ENCODE peak calls at places on chromosomes 4 and X, in eight cellular contexts. One of them, this sample, is unnamed.

GRCh38 chrX:97740044-97740443 is 856.3 kb downstream of the RPA4 start:
- DNase-seq in tibial artery: no peak
- DNase-seq in cardiac fibroblast: no peak
- DNase-seq in type B pancreatic cell: no peak
- DNase-seq in lung: no peak
- DNase-seq in mesothelial cell of epicardium: no peak
- DNase-seq in pancreas: no peak
- DNase-seq in psoas muscle: no peak
- DNase-seq in this sample: no peak

GRCh38 chr4:110787781-110788180 is 164.9 kb upstream of the PITX2 start:
- DNase-seq in type B pancreatic cell: no peak
- DNase-seq in psoas muscle: no peak
- DNase-seq in tibial artery: no peak
- DNase-seq in lung: no peak
- DNase-seq in mesothelial cell of epicardium: no peak
- DNase-seq in pancreas: no peak
- DNase-seq in cardiac fibroblast: no peak
- DNase-seq in this sample: no peak

GRCh38 chrX:131571348-131571747 is 27.5 kb downstream of the OR13H1 start:
- DNase-seq in pancreas: no peak
- DNase-seq in type B pancreatic cell: no peak
- DNase-seq in psoas muscle: no peak
- DNase-seq in cardiac fibroblast: no peak
- DNase-seq in mesothelial cell of epicardium: no peak
- DNase-seq in lung: no peak
- DNase-seq in tibial artery: no peak
- DNase-seq in this sample: no peak

GRCh38 chr4:30721353-30722091 is 1.4 kb downstream of the PCDH7 start:
- DNase-seq in type B pancreatic cell: peak
- DNase-seq in cardiac fibroblast: peak
- DNase-seq in lung: no peak
- DNase-seq in pancreas: peak
- DNase-seq in mesothelial cell of epicardium: peak
- DNase-seq in psoas muscle: peak
- DNase-seq in tibial artery: peak
- DNase-seq in this sample: peak

GRCh38 chr4:30696195-30696594 is 24.0 kb upstream of the PCDH7 start:
- DNase-seq in tibial artery: no peak
- DNase-seq in psoas muscle: no peak
- DNase-seq in mesothelial cell of epicardium: no peak
- DNase-seq in cardiac fibroblast: peak
- DNase-seq in pancreas: no peak
- DNase-seq in lung: no peak
- DNase-seq in type B pancreatic cell: no peak
- DNase-seq in this sample: no peak

GRCh38 chr4:160020804-160021203 is 917.9 kb downstream of the RAPGEF2 start:
- DNase-seq in lung: no peak
- DNase-seq in mesothelial cell of epicardium: no peak
- DNase-seq in cardiac fibroblast: no peak
- DNase-seq in tibial artery: no peak
- DNase-seq in psoas muscle: no peak
- DNase-seq in pancreas: no peak
- DNase-seq in type B pancreatic cell: no peak
- DNase-seq in this sample: no peak

GRCh38 chr4:148126825-148127224 is 315.4 kb downstream of the NR3C2 start:
- DNase-seq in mesothelial cell of epicardium: no peak
- DNase-seq in lung: no peak
- DNase-seq in psoas muscle: no peak
- DNase-seq in cardiac fibroblast: no peak
- DNase-seq in tibial artery: no peak
- DNase-seq in type B pancreatic cell: no peak
- DNase-seq in pancreas: no peak
- DNase-seq in this sample: no peak

GRCh38 chrX:134990475-134991473 is at the start of gene SMIM10:
- DNase-seq in tibial artery: peak
- DNase-seq in type B pancreatic cell: peak
- DNase-seq in lung: peak
- DNase-seq in pancreas: peak
- DNase-seq in mesothelial cell of epicardium: peak
- DNase-seq in psoas muscle: peak
- DNase-seq in cardiac fibroblast: peak
- DNase-seq in this sample: peak

GRCh38 chr4:3022112-3022511 is 52.2 kb downstream of the HTT-AS start:
- DNase-seq in mesothelial cell of epicardium: no peak
- DNase-seq in lung: no peak
- DNase-seq in tibial artery: no peak
- DNase-seq in psoas muscle: no peak
- DNase-seq in cardiac fibroblast: no peak
- DNase-seq in pancreas: no peak
- DNase-seq in type B pancreatic cell: no peak
- DNase-seq in this sample: no peak

GRCh38 chr4:122450847-122451246 is 5.7 kb downstream of the IL2 start:
- DNase-seq in type B pancreatic cell: no peak
- DNase-seq in pancreas: no peak
- DNase-seq in lung: no peak
- DNase-seq in psoas muscle: no peak
- DNase-seq in mesothelial cell of epicardium: no peak
- DNase-seq in cardiac fibroblast: peak
- DNase-seq in tibial artery: no peak
- DNase-seq in this sample: no peak

GRCh38 chrX:140710710-140711109 is 1.2 kb downstream of the LINC00632 start:
- DNase-seq in type B pancreatic cell: no peak
- DNase-seq in pancreas: no peak
- DNase-seq in psoas muscle: no peak
- DNase-seq in mesothelial cell of epicardium: no peak
- DNase-seq in tibial artery: no peak
- DNase-seq in cardiac fibroblast: no peak
- DNase-seq in lung: no peak
- DNase-seq in this sample: no peak

GRCh38 chrX:130109429-130110378 is 593 bp downstream of the ELF4 start:
- DNase-seq in tibial artery: peak
- DNase-seq in mesothelial cell of epicardium: no peak
- DNase-seq in pancreas: no peak
- DNase-seq in lung: no peak
- DNase-seq in psoas muscle: no peak
- DNase-seq in type B pancreatic cell: no peak
- DNase-seq in cardiac fibroblast: peak
- DNase-seq in this sample: no peak

GRCh38 chr4:95432466-95432865 is 116.3 kb downstream of the UNC5C start:
- DNase-seq in psoas muscle: no peak
- DNase-seq in mesothelial cell of epicardium: no peak
- DNase-seq in type B pancreatic cell: no peak
- DNase-seq in lung: no peak
- DNase-seq in cardiac fibroblast: no peak
- DNase-seq in tibial artery: no peak
- DNase-seq in pancreas: no peak
- DNase-seq in this sample: no peak

GRCh38 chrX:150805736-150806135 is 92.7 kb downstream of the CD99L2 start:
- DNase-seq in mesothelial cell of epicardium: no peak
- DNase-seq in psoas muscle: no peak
- DNase-seq in type B pancreatic cell: no peak
- DNase-seq in lung: no peak
- DNase-seq in tibial artery: no peak
- DNase-seq in pancreas: no peak
- DNase-seq in cardiac fibroblast: no peak
- DNase-seq in this sample: no peak

GRCh38 chr4:150012851-150013360 is 65.3 kb upstream of the DCLK2 start:
- DNase-seq in type B pancreatic cell: no peak
- DNase-seq in cardiac fibroblast: no peak
- DNase-seq in tibial artery: no peak
- DNase-seq in lung: no peak
- DNase-seq in psoas muscle: no peak
- DNase-seq in mesothelial cell of epicardium: no peak
- DNase-seq in pancreas: no peak
- DNase-seq in this sample: no peak

GRCh38 chr4:40923326-40924095 is 173.8 kb downstream of the NSUN7 start:
- DNase-seq in pancreas: peak
- DNase-seq in mesothelial cell of epicardium: no peak
- DNase-seq in cardiac fibroblast: no peak
- DNase-seq in type B pancreatic cell: no peak
- DNase-seq in psoas muscle: no peak
- DNase-seq in tibial artery: peak
- DNase-seq in lung: no peak
- DNase-seq in this sample: no peak

GRCh38 chrX:54819201-54819600 is 11.7 kb downstream of the MAGED2 start:
- DNase-seq in tibial artery: no peak
- DNase-seq in pancreas: no peak
- DNase-seq in psoas muscle: no peak
- DNase-seq in type B pancreatic cell: no peak
- DNase-seq in mesothelial cell of epicardium: no peak
- DNase-seq in lung: peak
- DNase-seq in cardiac fibroblast: no peak
- DNase-seq in this sample: no peak

GRCh38 chr4:165156906-165157305 is 44.2 kb upstream of the TMEM192 start:
- DNase-seq in pancreas: no peak
- DNase-seq in tibial artery: no peak
- DNase-seq in psoas muscle: no peak
- DNase-seq in mesothelial cell of epicardium: no peak
- DNase-seq in lung: no peak
- DNase-seq in cardiac fibroblast: no peak
- DNase-seq in type B pancreatic cell: no peak
- DNase-seq in this sample: no peak

GRCh38 chr4:176193126-176193525 is 2.3 kb downstream of the SPATA4 start:
- DNase-seq in type B pancreatic cell: no peak
- DNase-seq in pancreas: no peak
- DNase-seq in cardiac fibroblast: peak
- DNase-seq in mesothelial cell of epicardium: no peak
- DNase-seq in tibial artery: no peak
- DNase-seq in psoas muscle: no peak
- DNase-seq in lung: no peak
- DNase-seq in this sample: no peak

GRCh38 chr4:48710446-48711209 is 69.5 kb downstream of the FRYL start:
- DNase-seq in lung: no peak
- DNase-seq in psoas muscle: no peak
- DNase-seq in tibial artery: no peak
- DNase-seq in pancreas: no peak
- DNase-seq in mesothelial cell of epicardium: no peak
- DNase-seq in cardiac fibroblast: peak
- DNase-seq in type B pancreatic cell: no peak
- DNase-seq in this sample: no peak

GRCh38 chrX:50769389-50770063 is 44.5 kb downstream of the SHROOM4 start:
- DNase-seq in pancreas: no peak
- DNase-seq in mesothelial cell of epicardium: no peak
- DNase-seq in tibial artery: no peak
- DNase-seq in lung: peak
- DNase-seq in type B pancreatic cell: no peak
- DNase-seq in cardiac fibroblast: no peak
- DNase-seq in psoas muscle: no peak
- DNase-seq in this sample: peak

GRCh38 chr4:3248811-3249661 is at the start of gene MSANTD1:
- DNase-seq in psoas muscle: no peak
- DNase-seq in type B pancreatic cell: no peak
- DNase-seq in mesothelial cell of epicardium: no peak
- DNase-seq in tibial artery: no peak
- DNase-seq in lung: no peak
- DNase-seq in cardiac fibroblast: peak
- DNase-seq in pancreas: peak
- DNase-seq in this sample: no peak

GRCh38 chr4:123856689-123857545 is 460.3 kb downstream of the SPRY1 start:
- DNase-seq in lung: no peak
- DNase-seq in cardiac fibroblast: peak
- DNase-seq in psoas muscle: peak
- DNase-seq in mesothelial cell of epicardium: no peak
- DNase-seq in pancreas: no peak
- DNase-seq in type B pancreatic cell: no peak
- DNase-seq in tibial artery: no peak
- DNase-seq in this sample: peak
- TF ChIP-seq CTCF in lung: no peak
- TF ChIP-seq CTCF in cardiac fibroblast: peak
- TF ChIP-seq CTCF in psoas muscle: peak
- TF ChIP-seq CTCF in mesothelial cell of epicardium: no peak
- TF ChIP-seq CTCF in pancreas: no peak
- TF ChIP-seq CTCF in type B pancreatic cell: peak
- TF ChIP-seq CTCF in tibial artery: no peak
- TF ChIP-seq CTCF in this sample: no peak

GRCh38 chr4:17709760-17710068 is 71.7 kb downstream of the FAM184B start:
- DNase-seq in lung: no peak
- DNase-seq in cardiac fibroblast: no peak
- DNase-seq in mesothelial cell of epicardium: no peak
- DNase-seq in psoas muscle: no peak
- DNase-seq in tibial artery: no peak
- DNase-seq in pancreas: no peak
- DNase-seq in type B pancreatic cell: no peak
- DNase-seq in this sample: no peak
- TF ChIP-seq CTCF in lung: no peak
- TF ChIP-seq CTCF in cardiac fibroblast: no peak
- TF ChIP-seq CTCF in mesothelial cell of epicardium: no peak
- TF ChIP-seq CTCF in psoas muscle: no peak
- TF ChIP-seq CTCF in tibial artery: no peak
- TF ChIP-seq CTCF in pancreas: no peak
- TF ChIP-seq CTCF in type B pancreatic cell: no peak
- TF ChIP-seq CTCF in this sample: no peak

GRCh38 chr4:156983366-156983765 is 11.8 kb upstream of the PDGFC start:
- DNase-seq in mesothelial cell of epicardium: no peak
- DNase-seq in tibial artery: no peak
- DNase-seq in psoas muscle: no peak
- DNase-seq in type B pancreatic cell: no peak
- DNase-seq in lung: no peak
- DNase-seq in cardiac fibroblast: peak
- DNase-seq in pancreas: no peak
- DNase-seq in this sample: no peak
- TF ChIP-seq CTCF in mesothelial cell of epicardium: no peak
- TF ChIP-seq CTCF in tibial artery: peak
- TF ChIP-seq CTCF in psoas muscle: peak
- TF ChIP-seq CTCF in type B pancreatic cell: peak
- TF ChIP-seq CTCF in lung: no peak
- TF ChIP-seq CTCF in cardiac fibroblast: peak
- TF ChIP-seq CTCF in pancreas: peak
- TF ChIP-seq CTCF in this sample: peak

GRCh38 chr4:81470456-81471327 is 1.0 kb downstream of the RASGEF1B start:
- DNase-seq in lung: peak
- DNase-seq in mesothelial cell of epicardium: no peak
- DNase-seq in cardiac fibroblast: peak
- DNase-seq in tibial artery: peak
- DNase-seq in pancreas: peak
- DNase-seq in psoas muscle: peak
- DNase-seq in type B pancreatic cell: no peak
- DNase-seq in this sample: peak
- TF ChIP-seq CTCF in lung: no peak
- TF ChIP-seq CTCF in mesothelial cell of epicardium: no peak
- TF ChIP-seq CTCF in cardiac fibroblast: no peak
- TF ChIP-seq CTCF in tibial artery: no peak
- TF ChIP-seq CTCF in pancreas: no peak
- TF ChIP-seq CTCF in psoas muscle: no peak
- TF ChIP-seq CTCF in type B pancreatic cell: no peak
- TF ChIP-seq CTCF in this sample: no peak